ENCODE peak calls at places on chromosomes 7 and 10, in nine cellular contexts. B is nephron progenitor cell; N is brain pericyte; S is lower lobe of right lung; O is heart left ventricle; T is Calu3; I is stimulated activated CD4-positive, alpha-beta T cell treated with anti-CD3 and anti-CD28 coated beads, Interleukin-2, amount 100 ng/mL, for 48 hours; P is T follicular helper cell; R is NCI-H1092. Z is an unnamed sample.

GRCh38 chr10:103871006-103871405 is 15.6 kb upstream of the SH3PXD2A start:
- DNase-seq in N (no peak), S (no peak), I (no peak), T (no peak), B (no peak), P (no peak), R (no peak), O (no peak), Z (no peak)

GRCh38 chr7:139029353-139029752 is 6.5 kb downstream of the ZC3HAV1L start:
- DNase-seq in S (no peak), P (no peak), B (no peak), I (no peak), R (no peak), N (no peak), O (no peak), T (no peak), Z (no peak)

GRCh38 chr7:123548406-123548805 is 9.2 kb downstream of the NDUFA5 start:
- DNase-seq in T (no peak), O (no peak), N (no peak), R (no peak), S (no peak), I (no peak), B (no peak), P (no peak), Z (no peak)

GRCh38 chr7:5692845-5693278 is 88.6 kb downstream of the RNF216 start:
- DNase-seq in B (no peak), T (no peak), I (no peak), O (no peak), P (no peak), N (peak), S (no peak), R (peak), Z (no peak)

GRCh38 chr10:117004627-117005453 is at the start of gene SHTN1:
- DNase-seq in I (peak), B (peak), O (peak), P (peak), R (peak), N (no peak), T (peak), S (peak), Z (peak)

GRCh38 chr7:143258830-143259229 is 4.4 kb upstream of the GSTK1 start:
- DNase-seq in B (no peak), I (no peak), R (no peak), S (no peak), T (no peak), O (no peak), P (no peak), N (no peak), Z (peak)

GRCh38 chr10:48287417-48288391 is 13.2 kb upstream of the FRMPD2 start:
- DNase-seq in S (no peak), R (peak), O (no peak), T (peak), N (no peak), I (no peak), B (no peak), P (no peak), Z (no peak)

GRCh38 chr10:4885142-4885541 is 59.1 kb downstream of the AKR1E2 start:
- DNase-seq in P (no peak), N (no peak), T (no peak), I (no peak), B (no peak), S (no peak), R (no peak), O (no peak), Z (no peak)

GRCh38 chr10:28179490-28180099 is 123.3 kb downstream of the MPP7 start:
- DNase-seq in P (no peak), B (peak), R (peak), I (peak), T (peak), O (no peak), S (no peak), N (no peak), Z (peak)

GRCh38 chr10:42975005-42975493 is 101.8 kb upstream of the RET start:
- DNase-seq in I (no peak), B (no peak), P (no peak), O (no peak), T (no peak), N (no peak), S (peak), R (no peak), Z (no peak)

GRCh38 chr7:117269417-117269816 is 53.4 kb downstream of the WNT2 start:
- DNase-seq in N (peak), R (no peak), B (no peak), I (no peak), O (no peak), P (no peak), T (no peak), S (no peak), Z (no peak)

GRCh38 chr10:21516270-21517131 is 9.0 kb downstream of the SKIDA1 start:
- DNase-seq in O (peak), B (peak), I (peak), S (peak), P (no peak), T (peak), R (no peak), N (no peak), Z (peak)

GRCh38 chr7:121547341-121548092 is 151.4 kb upstream of the FAM3C start:
- DNase-seq in P (no peak), N (no peak), I (no peak), T (no peak), S (no peak), B (peak), O (no peak), R (peak), Z (peak)

GRCh38 chr7:143013473-143013872 is 13.5 kb downstream of the OR9A2 start:
- DNase-seq in O (no peak), S (no peak), T (no peak), B (no peak), N (no peak), I (no peak), R (no peak), P (no peak), Z (no peak)

GRCh38 chr7:158022601-158023000 is 565.0 kb downstream of the PTPRN2 start:
- DNase-seq in S (no peak), B (no peak), N (no peak), O (no peak), T (no peak), I (no peak), R (no peak), P (no peak), Z (no peak)

GRCh38 chr7:44162785-44163395 is 21.8 kb upstream of the MYL7 start:
- DNase-seq in O (no peak), N (no peak), I (no peak), R (no peak), T (no peak), P (no peak), S (no peak), B (no peak), Z (no peak)

GRCh38 chr10:70510453-70510852 is 31.9 kb downstream of the PALD1 start:
- DNase-seq in O (no peak), R (no peak), T (no peak), B (no peak), S (no peak), N (no peak), P (no peak), I (no peak), Z (no peak)

GRCh38 chr10:72255977-72256729 is 17.6 kb upstream of the DDIT4 start:
- DNase-seq in T (no peak), B (no peak), P (no peak), R (no peak), O (no peak), S (no peak), N (no peak), I (no peak), Z (no peak)

GRCh38 chr10:30986027-30986672 is 45.5 kb downstream of the ZNF438 start:
- DNase-seq in P (no peak), T (no peak), N (no peak), S (no peak), I (no peak), B (no peak), O (no peak), R (no peak), Z (no peak)

GRCh38 chr10:122181901-122182799 is 88.9 kb upstream of the BTBD16 start:
- DNase-seq in N (no peak), R (no peak), P (no peak), O (no peak), S (no peak), B (no peak), T (no peak), I (no peak), Z (no peak)

GRCh38 chr10:96512997-96513685 is 585 bp downstream of the TLL2 start:
- DNase-seq in I (no peak), B (no peak), P (peak), S (no peak), T (no peak), R (no peak), O (no peak), N (no peak), Z (no peak)

GRCh38 chr7:27955011-27955410 is 215.0 kb downstream of the TAX1BP1 start:
- DNase-seq in R (no peak), I (no peak), T (no peak), B (no peak), N (no peak), S (no peak), O (no peak), P (no peak), Z (no peak)

GRCh38 chr10:5449823-5450222 is 37.5 kb downstream of the NET1 start:
- DNase-seq in P (no peak), B (no peak), T (peak), R (no peak), I (no peak), N (no peak), O (no peak), S (no peak), Z (no peak)

GRCh38 chr7:125184801-125185200 is 255.2 kb upstream of the POT1 start:
- DNase-seq in T (no peak), B (no peak), O (no peak), P (no peak), R (no peak), N (no peak), I (no peak), S (no peak), Z (no peak)

GRCh38 chr10:79333513-79333912 is 13.8 kb upstream of the PPIF start:
- DNase-seq in R (no peak), T (no peak), I (no peak), B (no peak), N (no peak), O (no peak), P (no peak), S (no peak), Z (no peak)

GRCh38 chr7:74306737-74307469 is 17.7 kb downstream of the CLIP2 start:
- DNase-seq in N (no peak), I (no peak), P (no peak), B (peak), S (no peak), O (peak), R (peak), T (no peak), Z (no peak)

GRCh38 chr10:109914966-109915365 is 8.3 kb downstream of the XPNPEP1 start:
- DNase-seq in I (no peak), O (no peak), T (peak), N (no peak), P (peak), R (no peak), B (no peak), S (no peak), Z (peak)

GRCh38 chr10:7275761-7276440 is 134.9 kb downstream of the SFMBT2 start:
- DNase-seq in I (no peak), R (no peak), O (no peak), B (no peak), S (no peak), T (no peak), P (no peak), N (no peak), Z (no peak)

GRCh38 chr7:47852330-47853245 is 95.7 kb downstream of the PKD1L1 start:
- DNase-seq in I (no peak), O (no peak), S (no peak), N (no peak), B (peak), P (no peak), R (no peak), T (peak), Z (no peak)

GRCh38 chr7:151010307-151011096 is 13.8 kb downstream of the ATG9B start:
- DNase-seq in S (no peak), O (no peak), B (peak), P (peak), I (no peak), R (no peak), N (no peak), T (no peak), Z (peak)

GRCh38 chr7:34675749-34676374 is 17.8 kb downstream of the NPSR1 start:
- DNase-seq in N (no peak), S (no peak), R (peak), B (peak), P (no peak), O (no peak), T (peak), I (peak), Z (no peak)

GRCh38 chr10:37860494-37861190 is 3.2 kb upstream of the ZNF248 start:
- DNase-seq in R (no peak), P (no peak), T (no peak), S (no peak), B (no peak), I (no peak), N (no peak), O (no peak), Z (peak)

GRCh38 chr7:144415858-144416257 is 12.4 kb upstream of the NOBOX start:
- DNase-seq in O (no peak), B (no peak), P (no peak), N (no peak), R (no peak), I (no peak), S (no peak), T (no peak), Z (no peak)

GRCh38 chr7:55052726-55053431 is 34.1 kb downstream of the EGFR start:
- DNase-seq in S (no peak), P (no peak), R (no peak), I (no peak), O (no peak), T (no peak), N (peak), B (no peak), Z (no peak)

GRCh38 chr10:68231916-68232315 is at the start of gene ATOH7:
- DNase-seq in R (no peak), I (no peak), T (no peak), P (no peak), O (no peak), N (no peak), S (no peak), B (peak), Z (no peak)

GRCh38 chr7:151990567-151990966 is 34.3 kb downstream of the GALNTL5 start:
- DNase-seq in T (no peak), N (no peak), P (no peak), B (no peak), R (no peak), O (no peak), S (no peak), I (no peak), Z (no peak)

GRCh38 chr10:72069751-72070501 is 18.4 kb downstream of the SPOCK2 start:
- DNase-seq in R (no peak), B (peak), S (peak), N (no peak), P (no peak), I (no peak), O (no peak), T (peak), Z (no peak)